ENCODE peak calls at places on chromosomes 1 and 21, in seven cellular contexts. Z, A, T, J, Q, X and H are unnamed samples.

GRCh38 chr21:38219049-38219628 is 37.7 kb upstream of the KCNJ15 start:
- DNase-seq in Q (peak), J (peak), X (peak), A (peak), T (peak), Z (peak), H (peak)

GRCh38 chr1:181592261-181592859 is 109.0 kb downstream of the CACNA1E start:
- DNase-seq in Q (no peak), T (no peak), A (no peak), Z (no peak), X (no peak), J (no peak), H (no peak)

GRCh38 chr1:20319456-20319855 is 28.8 kb downstream of the VWA5B1 start:
- DNase-seq in Q (no peak), X (no peak), T (no peak), Z (no peak), J (no peak), A (no peak), H (no peak)

GRCh38 chr1:113758631-113759340 is 500 bp downstream of the PHTF1 start:
- DNase-seq in X (peak), T (no peak), J (peak), Q (peak), Z (peak), A (peak), H (peak)

GRCh38 chr1:108644984-108645383 is 15.9 kb downstream of the HENMT1 start:
- DNase-seq in J (peak), Q (no peak), T (no peak), X (no peak), A (peak), Z (no peak), H (no peak)

GRCh38 chr1:26360807-26361604 is 7.1 kb upstream of the CRYBG2 start:
- DNase-seq in T (no peak), Q (no peak), J (no peak), X (no peak), Z (no peak), A (no peak), H (no peak)

GRCh38 chr21:45836268-45836655 is 145.3 kb upstream of the COL6A1 start:
- DNase-seq in J (no peak), Z (no peak), Q (no peak), X (no peak), A (no peak), T (no peak), H (no peak)

GRCh38 chr21:39489380-39489924 is 37.7 kb downstream of the SH3BGR start:
- DNase-seq in Q (no peak), A (no peak), J (no peak), Z (no peak), T (no peak), X (no peak), H (no peak)

GRCh38 chr1:19424651-19425570 is 60.4 kb downstream of the CAPZB start:
- DNase-seq in J (no peak), Z (no peak), Q (no peak), X (no peak), T (no peak), A (no peak), H (no peak)

GRCh38 chr1:85344256-85344694 is 67.8 kb upstream of the BCL10 start:
- DNase-seq in T (no peak), X (no peak), Q (peak), J (no peak), Z (peak), A (no peak), H (no peak)

GRCh38 chr1:182206628-182207239 is 145.2 kb upstream of the ZNF648 start:
- DNase-seq in Q (peak), X (no peak), A (no peak), Z (peak), J (no peak), T (no peak), H (no peak)

GRCh38 chr21:45465611-45466329 is 60.8 kb downstream of the COL18A1 start:
- DNase-seq in Z (no peak), J (peak), T (no peak), A (no peak), Q (no peak), X (no peak), H (no peak)

GRCh38 chr1:112061852-112062451 is 72.5 kb upstream of the KCND3 start:
- DNase-seq in Q (no peak), J (no peak), Z (no peak), X (no peak), A (no peak), T (no peak), H (no peak)

GRCh38 chr1:93617670-93618488 is 63.8 kb downstream of the BCAR3 start:
- DNase-seq in Z (no peak), J (peak), T (no peak), Q (peak), X (no peak), A (no peak), H (no peak)

GRCh38 chr1:151156515-151156819 is at the start of gene TNFAIP8L2:
- DNase-seq in Z (no peak), J (peak), X (no peak), A (peak), T (no peak), Q (peak), H (no peak)

GRCh38 chr1:230084408-230085177 is 17.6 kb downstream of the GALNT2 start:
- DNase-seq in Q (peak), A (no peak), X (no peak), T (peak), Z (peak), J (no peak), H (no peak)

GRCh38 chr1:93722081-93723031 is 40.7 kb upstream of the BCAR3 start:
- DNase-seq in A (no peak), X (peak), Z (no peak), J (no peak), Q (peak), T (no peak), H (no peak)

GRCh38 chr1:96362623-96363022 is 359.0 kb upstream of the PTBP2 start:
- DNase-seq in Q (peak), Z (peak), J (no peak), X (no peak), T (peak), A (no peak), H (no peak)

GRCh38 chr1:151059342-151060240 is at the start of gene CDC42SE1:
- DNase-seq in X (peak), A (peak), Q (peak), J (peak), Z (peak), T (peak), H (peak)

GRCh38 chr1:25927541-25928265 is 21.5 kb upstream of the STMN1 start:
- DNase-seq in A (no peak), X (peak), Q (no peak), T (no peak), J (no peak), Z (no peak), H (no peak)

DNA sequence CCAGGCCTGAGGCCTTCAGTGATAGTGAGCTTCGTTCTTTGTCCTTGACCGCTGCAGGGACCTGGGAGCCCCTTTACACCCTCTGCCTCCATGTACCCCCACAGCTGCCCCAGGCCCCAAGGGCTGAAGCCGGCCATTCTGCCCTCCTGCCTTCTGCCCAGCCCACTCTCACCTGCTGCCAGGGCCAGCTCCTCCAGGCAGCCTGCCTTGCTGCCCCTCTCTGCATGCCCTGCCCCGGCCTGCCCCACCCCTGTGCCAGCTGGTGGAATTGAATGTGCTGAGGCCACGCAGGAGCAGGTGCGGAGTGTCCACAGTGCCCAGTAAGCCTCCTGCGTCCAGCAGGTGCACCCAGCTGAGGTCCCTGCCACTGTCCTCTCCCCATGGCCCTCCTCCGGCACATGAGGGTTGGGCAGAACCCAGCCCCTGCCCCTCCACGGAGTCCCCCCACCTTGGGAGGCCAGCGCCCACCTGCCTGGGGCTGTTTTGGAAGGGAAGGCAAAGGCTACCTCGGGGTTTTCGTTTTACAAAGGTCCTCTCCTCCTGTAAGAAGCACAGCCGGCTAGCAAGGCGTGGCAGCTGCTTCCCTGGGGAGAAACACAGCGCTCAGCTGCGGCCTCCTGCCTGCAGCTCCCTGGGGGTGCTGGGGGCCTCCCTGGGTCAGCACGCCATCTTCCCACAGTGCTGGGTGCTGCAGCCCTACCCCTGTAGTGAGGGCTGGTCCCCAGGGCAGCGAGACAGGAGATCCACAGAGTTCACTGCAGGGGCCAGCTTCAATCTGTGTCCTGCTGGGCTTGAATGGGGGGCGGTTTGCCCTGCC is 21.0 kb downstream of the MMEL1 start:
- DNase-seq in X (no peak), Q (no peak), Z (no peak), J (no peak), T (no peak), A (no peak), H (no peak)
- TF ChIP-seq CTCF in X (no peak), Q (no peak), Z (no peak), J (no peak), T (no peak), A (no peak), H (no peak)

GRCh38 chr1:119286587-119287181 is 81.9 kb upstream of the HAO2 start:
- DNase-seq in A (no peak), Z (peak), X (peak), T (no peak), Q (peak), J (no peak), H (no peak)
- TF ChIP-seq CTCF in A (peak), Z (peak), X (peak), T (peak), Q (peak), J (no peak), H (peak)

GRCh38 chr21:22791986-22792560 is 1793.9 kb downstream of the NCAM2 start:
- DNase-seq in A (no peak), Z (peak), T (no peak), X (peak), Q (peak), J (no peak), H (no peak)
- TF ChIP-seq CTCF in A (peak), Z (peak), T (peak), X (peak), Q (peak), J (peak), H (peak)

DNA sequence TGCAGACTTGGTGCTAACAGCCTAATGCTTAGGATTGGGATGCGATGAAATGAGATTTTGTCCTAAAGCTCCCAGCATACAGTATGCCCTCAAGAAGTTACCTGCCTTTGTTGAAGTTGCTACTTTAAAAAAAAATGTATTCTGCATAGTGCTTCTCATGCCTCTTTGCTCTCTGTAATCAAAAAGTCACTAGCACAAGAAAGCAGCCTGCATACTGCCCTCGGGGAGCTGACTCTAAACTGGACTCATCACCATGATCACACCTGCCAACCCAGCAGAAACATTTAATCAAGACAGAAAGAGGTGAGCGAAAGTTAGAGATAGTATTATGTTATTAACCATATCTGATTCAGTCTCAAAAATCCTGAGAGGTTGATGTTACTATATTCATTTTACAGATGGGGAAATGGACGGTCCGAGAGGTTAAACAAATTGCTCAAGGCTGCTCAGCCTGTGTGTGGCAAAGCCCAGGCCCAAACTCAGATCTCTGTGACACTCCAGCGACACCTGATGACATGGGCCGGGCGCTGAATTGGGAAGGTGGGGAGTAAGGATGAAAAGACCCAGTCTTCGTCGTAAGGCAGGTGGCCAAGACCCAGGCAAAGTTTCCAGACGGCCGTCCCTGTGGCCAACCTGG is 1.1 kb downstream of the BATF3 start:
- DNase-seq in Q (no peak), J (no peak), X (no peak), T (no peak), A (no peak), Z (no peak), H (no peak)
- TF ChIP-seq CTCF in Q (no peak), J (no peak), X (no peak), T (no peak), A (no peak), Z (no peak), H (no peak)

DNA sequence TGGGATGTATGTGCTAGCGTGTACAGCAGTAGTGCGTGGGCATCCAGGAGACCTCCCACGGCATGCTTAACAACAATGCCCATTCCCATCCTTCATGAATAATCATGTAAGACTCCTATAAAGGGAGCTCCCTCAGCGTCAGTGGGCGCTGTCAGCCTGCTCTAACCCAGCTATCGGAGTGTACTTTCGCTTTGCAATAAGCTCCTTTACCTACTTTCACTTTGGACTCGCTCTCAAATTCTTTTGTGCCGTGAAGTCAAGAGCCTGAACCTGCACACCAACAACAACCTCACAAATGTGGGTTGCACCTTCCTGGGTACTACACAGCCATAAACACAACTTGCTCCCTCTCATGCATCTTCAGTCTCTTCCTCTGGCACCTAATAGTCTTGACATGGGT is 114.8 kb upstream of the PAXBP1 start:
- DNase-seq in J (no peak), T (no peak), A (no peak), Z (peak), X (no peak), Q (no peak), H (no peak)
- TF ChIP-seq CTCF in J (no peak), T (no peak), A (no peak), Z (no peak), X (no peak), Q (no peak), H (no peak)

DNA sequence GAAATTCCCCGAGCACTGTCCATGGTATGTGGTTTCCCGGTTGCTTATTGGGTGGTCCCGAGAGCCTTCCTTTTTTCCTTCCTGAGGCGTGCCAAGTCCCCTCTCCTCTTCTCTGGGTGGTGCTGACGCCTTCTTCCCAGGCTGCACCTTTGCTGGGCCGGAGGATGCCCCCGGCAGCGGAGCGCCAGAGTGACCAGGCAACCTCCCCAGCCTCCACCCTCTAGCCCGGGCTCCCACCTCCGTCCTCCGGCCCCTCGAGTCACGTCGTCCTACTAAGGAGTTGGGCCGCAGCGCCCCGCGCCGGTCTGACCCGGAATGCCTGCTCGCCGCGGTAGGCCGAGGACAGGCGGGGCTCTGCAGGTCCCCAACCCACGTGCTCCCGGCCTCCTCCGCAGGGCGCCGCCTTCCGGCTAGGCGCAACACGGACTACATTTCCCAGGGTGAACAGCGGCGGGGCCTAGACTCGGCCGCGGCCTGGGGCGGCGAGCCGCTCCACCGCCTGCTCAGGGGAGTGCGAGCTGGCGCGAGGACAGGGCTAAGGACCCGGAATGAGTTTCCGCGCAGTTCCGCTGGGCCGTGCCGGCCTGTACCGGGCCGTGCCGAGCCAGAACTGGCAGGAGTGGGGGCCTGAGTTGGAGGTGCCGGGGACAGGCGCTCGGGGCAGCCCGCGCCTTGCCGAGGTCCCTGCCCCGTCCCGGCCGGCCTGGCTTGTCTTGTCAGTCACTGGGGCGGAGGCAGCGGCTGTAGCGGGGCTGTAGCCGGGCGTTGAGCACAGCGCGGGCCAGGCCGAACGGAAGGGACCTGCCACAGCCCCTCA is at the start of gene IPO13:
- DNase-seq in J (peak), X (peak), A (peak), T (peak), Z (peak), Q (peak), H (peak)
- TF ChIP-seq CTCF in J (peak), X (peak), A (peak), T (peak), Z (peak), Q (peak), H (peak)

GRCh38 chr1:1553821-1554494 is 13.5 kb upstream of the TMEM240 start:
- DNase-seq in J (no peak), X (no peak), T (no peak), Q (no peak), A (no peak), Z (no peak), H (no peak)
- TF ChIP-seq CTCF in J (no peak), X (no peak), T (no peak), Q (no peak), A (no peak), Z (no peak), H (no peak)

DNA sequence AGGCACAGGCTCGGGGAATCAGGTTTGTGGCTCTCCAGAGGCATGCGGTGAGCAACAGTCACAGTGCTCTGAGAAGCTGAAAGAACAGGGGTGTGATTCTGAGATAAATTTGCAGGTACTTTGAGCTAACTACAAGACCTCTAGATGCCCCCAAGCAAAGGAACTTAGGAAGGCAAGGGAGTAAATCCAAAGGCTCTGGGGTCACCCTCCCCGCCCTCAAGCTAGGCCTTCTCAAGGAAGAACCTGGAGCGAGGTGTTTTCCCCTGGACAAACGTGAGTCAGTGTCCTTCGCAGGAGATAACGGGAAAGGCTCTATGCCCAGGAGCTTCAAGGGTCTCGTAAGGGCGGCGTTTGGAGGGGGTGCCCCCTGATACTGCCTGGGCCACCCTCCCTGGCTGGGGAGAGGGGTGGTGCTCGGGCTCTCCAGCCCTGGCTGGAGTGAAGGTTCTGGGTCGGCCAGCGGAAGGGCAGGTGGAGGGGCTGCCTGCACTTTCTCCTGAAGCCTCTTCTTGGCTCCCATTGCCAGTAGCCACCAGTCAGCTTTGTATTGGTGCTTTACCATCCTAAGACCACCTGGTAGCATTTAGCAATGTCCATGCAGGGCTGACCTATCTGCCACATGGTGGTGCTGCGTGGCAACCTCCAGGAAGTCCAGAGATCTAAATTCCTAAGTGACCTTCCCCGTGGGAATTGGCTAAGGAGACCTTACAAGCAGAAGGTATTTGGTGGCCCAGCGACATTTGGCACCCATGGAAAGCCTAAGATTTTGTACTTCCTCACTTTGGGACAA is 44.0 kb downstream of the GPR161 start:
- DNase-seq in J (no peak), Q (peak), A (no peak), T (no peak), X (no peak), Z (peak), H (no peak)
- TF ChIP-seq CTCF in J (no peak), Q (peak), A (no peak), T (peak), X (no peak), Z (no peak), H (no peak)

GRCh38 chr1:205271745-205272144 is 44.0 kb downstream of the TMCC2 start:
- DNase-seq in X (no peak), J (peak), Q (no peak), Z (no peak), T (no peak), A (no peak), H (no peak)

GRCh38 chr1:205275133-205275532 is 46.4 kb downstream of the NUAK2 start:
- DNase-seq in J (peak), Z (no peak), X (no peak), Q (no peak), A (no peak), T (no peak), H (no peak)

GRCh38 chr1:205272541-205272940 is 44.8 kb downstream of the TMCC2 start:
- DNase-seq in A (no peak), X (no peak), Z (no peak), T (no peak), Q (no peak), J (no peak), H (no peak)

GRCh38 chr1:205274041-205274691 is 46.4 kb downstream of the TMCC2 start:
- DNase-seq in X (no peak), A (no peak), Z (no peak), J (peak), Q (peak), T (no peak), H (no peak)

GRCh38 chr1:205273551-205273982 is 45.8 kb downstream of the TMCC2 start:
- DNase-seq in Q (peak), A (peak), T (no peak), X (peak), Z (peak), J (peak), H (peak)
- TF ChIP-seq CTCF in Q (peak), A (peak), T (peak), X (peak), Z (peak), J (peak), H (peak)

GRCh38 chr1:64242895-64243756 is 39.7 kb downstream of the UBE2U start:
- DNase-seq in Q (no peak), T (no peak), J (no peak), A (no peak), Z (peak), X (no peak), H (no peak)
- TF ChIP-seq CTCF in Q (peak), T (peak), J (no peak), A (peak), Z (peak), X (peak), H (peak)